ENCODE peak calls at places on chromosomes 16 and 17, in five cellular contexts. L is WTC11; K is germinal center; G is endothelial cell of umbilical vein; C is stimulated activated CD8-positive, alpha-beta memory T cell treated with anti-CD3 and anti-CD28 coated beads, Interleukin-4, amount 100 ng/mL, for 48 hours. X is an unnamed sample.

GRCh38 chr17:56595831-56596740 is 2.6 kb downstream of the NOG start:
- DNase-seq in L (peak; percentile 68), K (no peak), G (no peak), C (peak; percentile 50), X (no peak)

GRCh38 chr17:73436966-73437365 is 125.2 kb upstream of the CDC42EP4 start:
- DNase-seq in L (no peak), K (no peak), G (no peak), C (no peak), X (no peak)

GRCh38 chr16:19375561-19376158 is 42.0 kb upstream of the TMC5 start:
- DNase-seq in L (peak; percentile 59), K (peak; percentile 74), G (peak; percentile 71), C (peak; percentile 43), X (no peak)

GRCh38 chr17:7951143-7951792 is 19.3 kb downstream of the CNTROB start:
- DNase-seq in L (no peak), K (no peak), G (no peak), C (peak; percentile 44), X (peak; percentile 78)

GRCh38 chr17:59331929-59332889 is 754 bp downstream of the YPEL2 start:
- DNase-seq in L (peak; percentile 38), K (peak; percentile 29), G (no peak), C (peak; percentile 47), X (peak; percentile 73)

GRCh38 chr17:31510273-31511175 is 119.0 kb downstream of the RAB11FIP4 start:
- DNase-seq in L (no peak), K (no peak), G (no peak), C (peak; percentile 51), X (no peak)

GRCh38 chr16:81514041-81514559 is 69.5 kb downstream of the CMIP start:
- DNase-seq in L (no peak), K (peak; percentile 71), G (no peak), C (no peak), X (no peak)

GRCh38 chr17:46847204-46848191 is 3.9 kb upstream of the WNT9B start:
- DNase-seq in L (no peak), K (no peak), G (no peak), C (no peak), X (no peak)

GRCh38 chr17:51342257-51342656 is 81.9 kb downstream of the UTP18 start:
- DNase-seq in L (no peak), K (no peak), G (no peak), C (no peak), X (no peak)

X was measured in activated effector memory CD4-positive, alpha-beta T cell treated with anti-CD3 and anti-CD28 coated beads, Interleukin-2, amount 50 U/mL, for 16 hours.